ENCODE peak calls at places on chromosome 6, in ten cellular contexts. M is GM04504; Z is DND-41; N is DMS153; R is midbrain; E is pancreas; D is right cardiac atrium; T is activated naive CD8-positive, alpha-beta T cell treated with anti-CD3 and anti-CD28 coated beads for 36 hours; F is CD8-positive, alpha-beta T cell; Q is KG1. Y is an unnamed sample.

GRCh38 chr6:125597411-125598253 is 151.8 kb upstream of the HEY2 start:
- DNase-seq in Q (no peak), F (no peak), N (peak), D (peak), E (no peak), M (peak), Z (no peak), T (no peak), R (no peak), Y (peak)

GRCh38 chr6:53728570-53729194 is 63.1 kb upstream of the KLHL31 start:
- DNase-seq in F (peak), R (peak), Q (peak), E (no peak), N (peak), D (no peak), M (no peak), Z (peak), T (peak), Y (peak)

GRCh38 chr6:126333729-126334128 is 6.2 kb upstream of the CENPW start:
- DNase-seq in Q (no peak), F (no peak), E (no peak), R (no peak), D (no peak), Z (no peak), N (no peak), T (no peak), M (no peak), Y (no peak)

GRCh38 chr6:110537208-110538123 is 61.1 kb upstream of the SLC22A16 start:
- DNase-seq in Z (no peak), D (no peak), R (peak), N (no peak), T (no peak), Q (no peak), E (no peak), M (peak), F (no peak), Y (no peak)

GRCh38 chr6:50655848-50656453 is 57.4 kb upstream of the TFAP2D start:
- DNase-seq in M (no peak), Q (no peak), D (no peak), T (no peak), F (no peak), R (no peak), E (no peak), N (no peak), Z (no peak), Y (no peak)

GRCh38 chr6:139017227-139017626 is 11.3 kb upstream of the ABRACL start:
- DNase-seq in E (no peak), T (no peak), D (no peak), Z (no peak), F (no peak), M (no peak), N (no peak), Q (no peak), R (peak), Y (no peak)

GRCh38 chr6:150119256-150119655 is 23.6 kb upstream of the PPP1R14C start:
- DNase-seq in F (no peak), M (no peak), Q (peak), E (no peak), Z (peak), R (no peak), D (no peak), N (peak), T (no peak), Y (no peak)

GRCh38 chr6:133041020-133041419 is 200.1 kb upstream of the EYA4 start:
- DNase-seq in R (no peak), M (no peak), T (no peak), Q (no peak), N (no peak), E (no peak), Z (no peak), D (no peak), F (no peak), Y (no peak)

GRCh38 chr6:128438311-128438916 is 82.0 kb downstream of the PTPRK start:
- DNase-seq in F (no peak), R (peak), T (no peak), M (no peak), Z (no peak), N (peak), E (no peak), Q (no peak), D (peak), Y (no peak)

Y was measured in stimulated activated naive B cell treated with anti-CD40 and anti-IgM and Interleukin-4, amounts not matched to agents 10 μg/mL and 1 μg/mL and 100 μg/mL, for 72 hours.